ENCODE peak calls at places on chromosome 5, in five cellular contexts. X is Caco-2, R is sigmoid colon, H is endothelial cell, U is lower leg skin. I is an unnamed sample.

GRCh38 chr5:176697929-176698520 is 50.7 kb downstream of the TSPAN17 start:
- DNase-seq in X (no peak), R (no peak), H (no peak), U (no peak), I (no peak)

GRCh38 chr5:97162045-97162444 is 19.6 kb upstream of the LIX1 start:
- DNase-seq in X (peak), R (peak), H (peak), U (no peak), I (no peak)

GRCh38 chr5:180669661-180670060 is 20.3 kb upstream of the FLT4 start:
- DNase-seq in X (no peak), R (no peak), H (no peak), U (peak), I (no peak)

GRCh38 chr5:1971944-1972343 is 89.2 kb upstream of the IRX4 start:
- DNase-seq in X (no peak), R (no peak), H (no peak), U (no peak), I (no peak)

GRCh38 chr5:176820937-176821336 is 10.6 kb downstream of the UNC5A start:
- DNase-seq in X (no peak), R (no peak), H (no peak), U (no peak), I (no peak)

GRCh38 chr5:96288166-96288844 is 144.7 kb downstream of the PCSK1 start:
- DNase-seq in X (no peak), R (no peak), H (no peak), U (no peak), I (no peak)

GRCh38 chr5:39891376-39891775 is 466.6 kb upstream of the DAB2 start:
- DNase-seq in X (no peak), R (no peak), H (no peak), U (no peak), I (no peak)

GRCh38 chr5:107483196-107483595 is 187.5 kb downstream of the EFNA5 start:
- DNase-seq in X (no peak), R (no peak), H (no peak), U (no peak), I (no peak)

GRCh38 chr5:171592076-171592475 is 172.6 kb downstream of the FGF18 start:
- DNase-seq in X (no peak), R (no peak), H (no peak), U (no peak), I (peak)

GRCh38 chr5:72269411-72269780 is 50.6 kb downstream of the MRPS27 start:
- DNase-seq in X (no peak), R (no peak), H (no peak), U (no peak), I (no peak)
- TF ChIP-seq CTCF in X (no peak), R (no peak), H (no peak), U (no peak), I (peak)

DNA sequence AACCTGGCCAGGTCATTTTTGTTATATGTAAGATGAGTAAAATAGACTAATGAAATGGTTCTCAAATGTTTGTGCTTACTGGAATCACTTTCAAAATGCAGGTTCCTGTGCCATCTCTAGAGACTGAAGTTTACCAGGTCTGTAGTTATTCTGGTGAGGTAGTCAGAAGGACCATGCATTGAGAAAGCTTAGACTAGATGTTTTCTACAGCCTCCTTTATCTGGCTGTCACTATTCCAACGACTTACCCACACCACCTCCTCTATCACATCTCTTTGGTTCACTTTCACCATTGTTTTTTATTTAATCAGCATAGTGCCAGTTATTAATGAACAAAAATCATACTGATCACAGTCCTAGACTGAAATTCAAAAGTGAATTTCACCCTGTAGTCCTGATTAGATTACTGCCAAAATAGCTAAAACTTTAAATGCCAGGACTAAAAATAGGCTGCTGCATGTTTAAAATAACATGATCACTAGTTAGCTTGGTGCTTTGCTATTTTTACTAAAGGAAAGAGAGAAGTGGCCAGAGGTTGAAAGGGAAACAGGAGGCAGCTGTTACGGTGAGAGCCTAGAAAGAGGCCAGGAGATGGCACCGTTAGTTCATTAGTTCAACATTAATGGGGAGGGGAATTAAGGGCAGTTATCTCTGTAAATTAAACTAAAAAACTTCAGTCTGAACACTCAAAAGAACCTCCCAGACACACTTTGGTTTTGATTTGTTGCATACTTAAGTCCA is 13.9 kb upstream of the FNIP1 start:
- DNase-seq in X (peak), R (no peak), H (peak), U (no peak), I (no peak)
- TF ChIP-seq CTCF in X (peak), R (no peak), H (no peak), U (no peak), I (peak)

DNA sequence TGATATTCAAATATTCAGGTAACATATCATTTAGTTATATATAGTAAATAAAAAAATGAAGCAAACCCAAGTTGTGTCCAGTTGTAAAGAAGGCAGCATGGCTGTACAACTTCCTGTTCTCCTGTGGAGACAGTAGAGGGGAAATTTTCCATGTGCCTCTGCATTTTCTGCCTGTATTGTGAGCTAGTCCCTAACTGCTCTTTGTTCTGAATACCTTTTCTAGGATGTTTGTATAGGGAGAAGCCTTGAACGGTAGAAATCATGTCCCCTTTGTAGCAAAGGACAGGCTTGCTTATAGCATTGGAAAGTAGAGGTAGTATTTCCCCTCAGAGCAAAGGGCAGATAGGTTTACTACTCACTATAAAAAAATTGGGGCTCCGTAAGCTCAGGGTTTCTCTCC is 13.3 kb upstream of the RPS23 start:
- DNase-seq in X (no peak), R (no peak), H (no peak), U (no peak), I (no peak)
- TF ChIP-seq CTCF in X (no peak), R (no peak), H (no peak), U (no peak), I (no peak)

GRCh38 chr5:30401479-30402058 is 791.9 kb upstream of the CDH6 start:
- DNase-seq in X (peak), R (no peak), H (peak), U (no peak), I (no peak)
- TF ChIP-seq CTCF in X (peak), R (no peak), H (peak), U (no peak), I (peak)

GRCh38 chr5:28779161-28779754 is 1740.9 kb upstream of the CDH9 start:
- DNase-seq in X (no peak), R (no peak), H (peak), U (no peak), I (no peak)
- TF ChIP-seq CTCF in X (no peak), R (no peak), H (no peak), U (no peak), I (peak)

DNA sequence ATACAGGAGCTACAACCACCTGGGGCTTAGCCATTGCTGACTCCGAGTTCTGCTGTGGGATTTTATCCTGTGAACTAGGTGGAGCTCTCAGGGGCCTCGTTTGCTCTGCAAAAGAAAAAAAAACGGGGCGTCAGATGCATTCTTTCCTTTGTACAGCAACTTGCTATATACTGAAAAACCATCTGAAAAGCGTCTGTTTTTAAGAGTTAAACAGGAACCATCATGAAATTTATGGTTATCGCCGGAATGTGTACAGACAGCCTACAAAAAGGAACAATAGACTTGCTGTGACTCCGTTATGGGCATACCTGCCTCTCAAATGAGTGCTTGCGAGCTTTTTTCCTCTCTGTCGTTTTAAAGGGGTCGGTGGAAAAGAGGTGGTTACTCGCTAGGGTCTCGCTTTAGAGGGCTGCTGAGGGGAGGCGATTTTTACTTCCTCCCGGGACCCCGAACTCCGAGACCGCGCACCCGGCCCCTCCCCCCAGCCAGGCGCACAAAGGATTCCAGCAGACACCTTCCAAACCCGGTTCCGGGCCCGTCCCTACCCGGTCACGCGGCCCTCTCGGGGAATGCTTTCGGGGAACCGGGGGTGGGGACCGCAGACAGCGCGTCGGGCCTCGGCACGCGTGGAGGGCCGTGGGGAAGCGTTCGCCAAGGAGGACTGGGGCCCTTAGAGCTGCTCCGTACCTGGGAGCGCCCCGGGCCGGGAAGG is 826 bp downstream of the PAIP1 start:
- DNase-seq in X (peak), R (peak), H (peak), U (peak), I (peak)
- TF ChIP-seq CTCF in X (no peak), R (no peak), H (no peak), U (no peak), I (no peak)

GRCh38 chr5:83955916-83956315 is 235.3 kb upstream of the HAPLN1 start:
- DNase-seq in X (no peak), R (no peak), H (no peak), U (no peak), I (no peak)
- TF ChIP-seq CTCF in X (no peak), R (no peak), H (no peak), U (no peak), I (no peak)

GRCh38 chr5:74187757-74188156 is 452.8 kb downstream of the ENC1 start:
- DNase-seq in X (no peak), R (no peak), H (no peak), U (no peak), I (no peak)

GRCh38 chr5:74183041-74183440 is 457.5 kb downstream of the ENC1 start:
- DNase-seq in X (no peak), R (no peak), H (no peak), U (no peak), I (no peak)

GRCh38 chr5:74186351-74187315 is 453.9 kb downstream of the ENC1 start:
- DNase-seq in X (no peak), R (no peak), H (no peak), U (no peak), I (no peak)

GRCh38 chr5:74184649-74185048 is 455.9 kb downstream of the ENC1 start:
- DNase-seq in X (no peak), R (no peak), H (no peak), U (no peak), I (no peak)

GRCh38 chr5:74185599-74185998 is 454.9 kb downstream of the ENC1 start:
- DNase-seq in X (no peak), R (no peak), H (no peak), U (no peak), I (no peak)
- TF ChIP-seq CTCF in X (no peak), R (no peak), H (no peak), U (no peak), I (no peak)